ENCODE peak calls at places on chromosomes 1 and 21, in eight cellular contexts. O is body of pancreas, S is spleen, P is ovary, R is breast epithelium, L is prostate gland, E is stomach, A is uterus. U is an unnamed sample.
A peak's percentile ranks its signal among the peaks of the same experiment; 100 is the strongest.

GRCh38 chr1:54499097-54500029 is 48.7 kb upstream of the ACOT11 start:
- DNase-seq in O (peak; percentile 49), S (no peak), P (peak; percentile 57), R (no peak), L (peak; percentile 30), E (no peak), A (no peak), U (no peak)

GRCh38 chr1:201511925-201512539 is 5.1 kb upstream of the CSRP1 start:
- DNase-seq in O (peak; percentile 64), S (peak; percentile 84), P (no peak), R (no peak), L (peak; percentile 79), E (peak; percentile 72), A (peak; percentile 69), U (peak; percentile 77)

GRCh38 chr1:165631403-165632151 is 543 bp downstream of the MGST3 start:
- DNase-seq in O (peak; percentile 66), S (peak; percentile 91), P (peak; percentile 46), R (peak; percentile 56), L (peak; percentile 53), E (peak; percentile 58), A (peak; percentile 59), U (peak; percentile 45)

GRCh38 chr1:53346814-53347176 is 18.9 kb upstream of the LRP8 start:
- DNase-seq in O (peak; percentile 4), S (peak; percentile 40), P (no peak), R (peak; percentile 28), L (no peak), E (no peak), A (no peak), U (no peak)

GRCh38 chr1:111252786-111253185 is 25.3 kb downstream of the CHI3L2 start:
- DNase-seq in O (no peak), S (no peak), P (no peak), R (no peak), L (no peak), E (no peak), A (no peak), U (no peak)

GRCh38 chr1:84687703-84688460 is 2.4 kb downstream of the SSX2IP start:
- DNase-seq in O (no peak), S (no peak), P (no peak), R (no peak), L (no peak), E (no peak), A (no peak), U (no peak)

GRCh38 chr1:108627256-108627655 is 33.6 kb downstream of the HENMT1 start:
- DNase-seq in O (no peak), S (no peak), P (no peak), R (no peak), L (no peak), E (no peak), A (no peak), U (no peak)

GRCh38 chr1:161890574-161890973 is 124.5 kb downstream of the ATF6 start:
- DNase-seq in O (no peak), S (no peak), P (no peak), R (no peak), L (no peak), E (no peak), A (no peak), U (no peak)

GRCh38 chr1:84298688-84299535 is 2.6 kb upstream of the SAMD13 start:
- DNase-seq in O (peak; percentile 42), S (peak; percentile 85), P (peak; percentile 20), R (peak; percentile 57), L (peak; percentile 10), E (peak; percentile 31), A (peak; percentile 20), U (peak; percentile 47)

GRCh38 chr21:44892095-44892494 is 18.6 kb upstream of the PTTG1IP start:
- DNase-seq in O (no peak), S (no peak), P (no peak), R (no peak), L (no peak), E (no peak), A (no peak), U (no peak)

GRCh38 chr1:22132517-22133235 is 10.2 kb downstream of the WNT4 start:
- DNase-seq in O (peak; percentile 47), S (no peak), P (peak; percentile 56), R (no peak), L (no peak), E (no peak), A (peak; percentile 58), U (no peak)
- TF ChIP-seq CTCF in O (no peak), S (no peak), P (no peak), R (no peak), L (no peak), E (no peak), A (no peak), U (no peak)

DNA sequence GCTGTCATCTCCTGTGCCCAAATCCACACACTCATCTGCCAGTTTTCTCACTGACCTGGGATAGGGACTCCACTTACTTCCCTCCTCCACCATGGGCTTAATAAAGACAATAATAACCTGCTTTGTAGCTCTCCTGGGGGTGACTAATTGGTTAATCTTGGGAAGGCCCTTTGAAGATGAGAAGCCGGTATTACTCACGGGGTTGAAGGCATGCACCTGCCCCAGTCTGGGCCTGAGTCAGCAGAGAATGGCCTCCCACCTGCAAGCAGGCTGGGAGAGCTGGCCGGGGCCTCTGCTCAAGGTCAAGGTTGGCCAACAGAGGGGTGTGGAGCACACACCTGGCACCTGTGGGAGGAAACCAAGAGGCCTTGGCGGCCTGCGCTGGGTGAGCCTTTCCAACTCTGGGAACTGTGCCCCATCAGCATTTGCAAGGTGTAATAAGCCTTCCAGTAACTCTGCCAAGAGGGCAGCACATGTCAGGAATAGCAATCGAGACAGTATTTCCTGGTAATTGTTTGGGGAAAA is 49.1 kb downstream of the TOMM20 start:
- DNase-seq in O (peak; percentile 98), S (peak; percentile 66), P (no peak), R (peak; percentile 64), L (peak; percentile 84), E (peak; percentile 95), A (no peak), U (no peak)
- H3K4me1 ChIP-seq in O (peaks cover 75% of the 10 kb centered on the region), S (peaks cover 63% of the 10 kb centered on the region), P (peaks cover 11% of the 10 kb centered on the region), R (peaks cover 14% of the 10 kb centered on the region), L (peaks cover 21% of the 10 kb centered on the region), E (peaks cover 49% of the 10 kb centered on the region), A (peaks cover 14% of the 10 kb centered on the region), U (peaks cover 68% of the 10 kb centered on the region)

GRCh38 chr1:150235436-150235851 is 468 bp downstream of the ANP32E start:
- DNase-seq in O (no peak), S (no peak), P (no peak), R (peak; percentile 47), L (no peak), E (no peak), A (peak; percentile 46), U (no peak)

GRCh38 chr1:150234309-150234646 is 1.6 kb downstream of the ANP32E start:
- DNase-seq in O (no peak), S (no peak), P (no peak), R (no peak), L (no peak), E (no peak), A (no peak), U (no peak)

GRCh38 chr1:150233359-150234308 is 2.3 kb downstream of the ANP32E start:
- DNase-seq in O (no peak), S (no peak), P (no peak), R (no peak), L (peak; percentile 17), E (no peak), A (peak; percentile 40), U (no peak)

GRCh38 chr1:150235852-150236613 is at the start of gene ANP32E:
- DNase-seq in O (peak; percentile 95), S (peak; percentile 97), P (peak; percentile 95), R (peak; percentile 90), L (peak; percentile 98), E (peak; percentile 94), A (peak; percentile 98), U (peak; percentile 96)

DNA sequence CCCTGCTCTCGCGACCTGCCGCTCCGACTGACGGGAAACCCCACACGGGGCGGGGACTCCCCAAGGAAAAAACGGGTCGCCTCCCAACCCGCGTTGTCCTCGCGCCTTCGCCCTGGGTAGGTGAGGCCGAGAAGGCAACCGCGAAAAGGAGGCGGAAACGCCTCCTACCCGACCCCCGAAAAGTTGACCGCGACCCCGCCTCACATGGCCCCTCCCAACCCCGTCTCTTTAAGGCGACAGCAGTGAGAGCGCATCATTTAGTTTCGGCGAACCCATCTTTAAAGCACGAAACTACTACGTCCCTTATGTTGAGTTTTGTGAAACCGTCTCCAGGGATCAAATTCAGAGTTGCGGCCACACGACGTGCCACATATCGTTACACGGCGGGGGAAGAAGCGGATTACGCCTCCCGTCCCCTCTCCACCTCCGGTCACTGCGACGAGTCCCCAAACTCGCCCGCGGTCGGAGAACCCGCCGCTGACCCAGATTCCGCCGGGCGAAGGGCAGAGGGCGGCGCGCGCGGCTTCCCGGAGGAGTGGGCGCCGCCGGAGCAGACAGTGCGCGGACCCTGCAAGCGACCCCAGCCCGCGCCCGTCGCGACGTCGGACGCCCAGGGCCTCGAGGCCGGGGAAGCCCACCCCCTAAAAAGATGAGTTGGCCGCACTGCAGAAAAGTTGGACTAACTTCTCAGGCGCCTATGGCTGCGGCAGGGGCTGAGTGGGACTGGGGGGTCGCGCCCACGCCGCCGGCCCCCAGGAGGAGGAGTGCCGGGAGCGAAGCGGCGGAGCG is 1.1 kb downstream of the ANP32E start:
- DNase-seq in O (peak; percentile 76), S (peak; percentile 96), P (peak; percentile 82), R (peak; percentile 77), L (peak; percentile 60), E (peak; percentile 77), A (peak; percentile 82), U (peak; percentile 92)
- TF ChIP-seq POLR2A in O (peak; percentile 82), S (peak; percentile 46), P (peak; percentile 67), R (peak; percentile 78), L (peak; percentile 14), E (no peak), A (peak; percentile 55), U (no peak)

GRCh38 chr1:152495066-152495675 is 15.4 kb upstream of the LCE5A start:
- DNase-seq in O (no peak), S (no peak), P (no peak), R (no peak), L (no peak), E (no peak), A (no peak), U (no peak)
- TF ChIP-seq CTCF in O (no peak), S (peak; percentile 42), P (no peak), R (no peak), L (no peak), E (no peak), A (no peak), U (peak; percentile 23)